ENCODE peak calls at places on chromosomes 3 and 15, in nine cellular contexts. D is midbrain; L is COLO829; R is stimulated activated naive CD8-positive, alpha-beta T cell treated with anti-CD3 and anti-CD28 coated beads, Interleukin-15, Interleukin-2, amounts not matched to agents 100 U/mL and 50 U/mL, for 24 hours; C is right cardiac atrium; F is foreskin fibroblast; M is GM19239; U is left ventricle myocardium inferior; J is SJSA1. B is an unnamed sample.

GRCh38 chr15:58771621-58772235 is 626 bp downstream of the MINDY2 start:
- DNase-seq in D (peak; percentile 73), L (no peak), R (peak; percentile 32), C (peak; percentile 83), F (no peak), M (no peak), U (peak; percentile 53), J (peak; percentile 53), B (peak; percentile 69)

GRCh38 chr3:32500880-32501784 is 1.5 kb downstream of the CMTM6 start:
- DNase-seq in D (no peak), L (no peak), R (no peak), C (peak; percentile 69), F (no peak), M (no peak), U (no peak), J (no peak), B (peak; percentile 39)

GRCh38 chr15:59298255-59298856 is 74.3 kb downstream of the MYO1E start:
- DNase-seq in D (no peak), L (no peak), R (peak; percentile 48), C (no peak), F (no peak), M (no peak), U (no peak), J (no peak), B (no peak)

GRCh38 chr3:50126287-50127211 is 28.6 kb upstream of the SEMA3F start:
- DNase-seq in D (no peak), L (peak; percentile 34), R (no peak), C (no peak), F (no peak), M (no peak), U (peak; percentile 11), J (no peak), B (no peak)

GRCh38 chr15:31163769-31164572 is 62.4 kb upstream of the TRPM1 start:
- DNase-seq in D (no peak), L (peak; percentile 4), R (no peak), C (no peak), F (no peak), M (no peak), U (no peak), J (no peak), B (no peak)

GRCh38 chr15:40252438-40253178 is 13.7 kb downstream of the PAK6 start:
- DNase-seq in D (no peak), L (no peak), R (peak; percentile 16), C (peak; percentile 78), F (no peak), M (peak; percentile 48), U (peak; percentile 40), J (no peak), B (peak; percentile 61)

GRCh38 chr3:9806688-9807589 is 3.1 kb upstream of the TTLL3 start:
- DNase-seq in D (no peak), L (no peak), R (no peak), C (no peak), F (no peak), M (no peak), U (no peak), J (no peak), B (no peak)

GRCh38 chr3:51681453-51681852 is 10.4 kb downstream of the TEX264 start:
- DNase-seq in D (no peak), L (no peak), R (peak; percentile 38), C (peak; percentile 73), F (no peak), M (no peak), U (peak; percentile 43), J (no peak), B (peak; percentile 52)

GRCh38 chr3:111864821-111865656 is 6.0 kb downstream of the PHLDB2 start:
- DNase-seq in D (no peak), L (no peak), R (no peak), C (peak; percentile 49), F (peak; percentile 28), M (no peak), U (no peak), J (no peak), B (no peak)

GRCh38 chr3:148379763-148380162 is 317.9 kb upstream of the AGTR1 start:
- DNase-seq in D (peak; percentile 33), L (peak; percentile 48), R (no peak), C (no peak), F (peak; percentile 34), M (no peak), U (no peak), J (no peak), B (no peak)

GRCh38 chr3:56917740-56918568 is 116.2 kb upstream of the ARHGEF3 start:
- DNase-seq in D (no peak), L (no peak), R (peak; percentile 72), C (no peak), F (no peak), M (no peak), U (no peak), J (no peak), B (no peak)

GRCh38 chr3:46359748-46360509 is 6.0 kb downstream of the CCR2 start:
- DNase-seq in D (peak; percentile 41), L (no peak), R (no peak), C (no peak), F (peak; percentile 41), M (no peak), U (no peak), J (no peak), B (no peak)

GRCh38 chr3:50371133-50371670 is 11.9 kb upstream of the TMEM115 start:
- DNase-seq in D (no peak), L (no peak), R (no peak), C (no peak), F (peak; percentile 29), M (no peak), U (no peak), J (no peak), B (no peak)

GRCh38 chr3:132730891-132731580 is 8.8 kb upstream of the NPHP3 start:
- DNase-seq in D (peak; percentile 53), L (peak; percentile 81), R (no peak), C (no peak), F (peak; percentile 33), M (no peak), U (no peak), J (no peak), B (no peak)

GRCh38 chr3:52527039-52527731 is 6.5 kb downstream of the NT5DC2 start:
- DNase-seq in D (no peak), L (no peak), R (no peak), C (peak; percentile 61), F (peak; percentile 53), M (peak; percentile 4), U (peak; percentile 14), J (no peak), B (peak; percentile 31)

GRCh38 chr3:113912551-113913246 is 35.1 kb upstream of the ZDHHC23 start:
- DNase-seq in D (peak; percentile 8), L (peak; percentile 56), R (peak; percentile 6), C (no peak), F (peak; percentile 46), M (peak; percentile 22), U (no peak), J (no peak), B (no peak)

GRCh38 chr3:136350557-136350956 is 100.4 kb downstream of the PCCB start:
- DNase-seq in D (no peak), L (no peak), R (no peak), C (no peak), F (peak; percentile 21), M (no peak), U (no peak), J (no peak), B (no peak)

GRCh38 chr3:32347286-32348125 is 44.1 kb upstream of the CMTM7 start:
- DNase-seq in D (no peak), L (no peak), R (no peak), C (peak; percentile 72), F (no peak), M (no peak), U (peak; percentile 32), J (no peak), B (peak; percentile 65)

GRCh38 chr3:62197613-62198012 is 175.7 kb downstream of the FEZF2 start:
- DNase-seq in D (no peak), L (no peak), R (no peak), C (no peak), F (no peak), M (no peak), U (no peak), J (no peak), B (no peak)

GRCh38 chr3:55487376-55488241 is 503 bp upstream of the WNT5A start:
- DNase-seq in D (no peak), L (no peak), R (peak; percentile 3), C (peak; percentile 70), F (no peak), M (no peak), U (peak; percentile 22), J (peak; percentile 55), B (peak; percentile 44)

GRCh38 chr3:70988111-70988510 is 595.4 kb downstream of the FOXP1 start:
- DNase-seq in D (no peak), L (no peak), R (no peak), C (no peak), F (no peak), M (no peak), U (no peak), J (no peak), B (no peak)

GRCh38 chr3:99866167-99866810 is 48.6 kb downstream of the CMSS1 start:
- DNase-seq in D (no peak), L (no peak), R (peak; percentile 8), C (no peak), F (peak; percentile 76), M (no peak), U (no peak), J (no peak), B (no peak)

GRCh38 chr3:167109746-167110145 is 270.4 kb downstream of the ZBBX start:
- DNase-seq in D (no peak), L (no peak), R (no peak), C (no peak), F (no peak), M (no peak), U (no peak), J (no peak), B (no peak)

GRCh38 chr3:71442648-71443047 is 140.9 kb downstream of the FOXP1 start:
- DNase-seq in D (no peak), L (no peak), R (no peak), C (no peak), F (no peak), M (no peak), U (no peak), J (no peak), B (no peak)

GRCh38 chr3:10408680-10409079 is 87.8 kb upstream of the SEC13 start:
- DNase-seq in D (no peak), L (no peak), R (no peak), C (no peak), F (no peak), M (no peak), U (no peak), J (no peak), B (no peak)

GRCh38 chr3:55180936-55181535 is 253.2 kb upstream of the LRTM1 start:
- DNase-seq in D (peak; percentile 40), L (peak; percentile 72), R (peak; percentile 9), C (no peak), F (peak; percentile 40), M (peak; percentile 10), U (no peak), J (no peak), B (no peak)

GRCh38 chr3:169812844-169813677 is at the start of the genes LRRC34 and LRRIQ4:
- DNase-seq in D (peak; percentile 39), L (peak; percentile 55), R (peak; percentile 83), C (peak; percentile 85), F (peak; percentile 82), M (peak; percentile 47), U (peak; percentile 80), J (no peak), B (peak; percentile 86)

GRCh38 chr15:29859981-29860745 is 37.9 kb upstream of the TJP1 start:
- DNase-seq in D (no peak), L (no peak), R (no peak), C (no peak), F (peak; percentile 58), M (no peak), U (no peak), J (peak; percentile 84), B (no peak)

B was measured in left ventricle myocardium superior.